ENCODE peak calls at places on chromosomes 6 and 20, in five cellular contexts. X is cardiac muscle cell, A is brain microvascular endothelial cell, S is small intestine, N is MG63. I is an unnamed sample.

GRCh38 chr6:132218063-132218696 is 183.1 kb downstream of the MOXD1 start:
- DNase-seq in X (peak; percentile 60), A (peak; percentile 45), S (peak; percentile 8), N (no peak), I (peak; percentile 47)

GRCh38 chr20:58340853-58341252 is 31.3 kb downstream of the RAB22A start:
- DNase-seq in X (no peak), A (peak; percentile 23), S (no peak), N (peak; percentile 22), I (no peak)

GRCh38 chr20:54221996-54222890 is 14.4 kb downstream of the PFDN4 start:
- DNase-seq in X (no peak), A (no peak), S (no peak), N (no peak), I (no peak)

GRCh38 chr20:35568645-35569044 is 26.8 kb downstream of the ERGIC3 start:
- DNase-seq in X (no peak), A (no peak), S (peak; percentile 45), N (no peak), I (no peak)

GRCh38 chr20:15236812-15237211 is 899.4 kb upstream of the FLRT3 start:
- DNase-seq in X (peak; percentile 39), A (peak; percentile 67), S (peak; percentile 40), N (peak; percentile 1), I (peak; percentile 73)

GRCh38 chr20:44678247-44678646 is 26.7 kb upstream of the ADA start:
- DNase-seq in X (no peak), A (no peak), S (no peak), N (no peak), I (no peak)

GRCh38 chr6:13709698-13710551 is 1.7 kb downstream of the RANBP9 start:
- DNase-seq in X (peak; percentile 49), A (peak; percentile 40), S (no peak), N (peak; percentile 24), I (peak; percentile 22)

GRCh38 chr20:8421981-8422380 is 289.9 kb downstream of the PLCB1 start:
- DNase-seq in X (peak; percentile 42), A (no peak), S (no peak), N (no peak), I (peak; percentile 84)

GRCh38 chr20:61627791-61628415 is 375.8 kb downstream of the CDH4 start:
- DNase-seq in X (no peak), A (no peak), S (no peak), N (no peak), I (no peak)

GRCh38 chr6:152001408-152001807 is 193.9 kb downstream of the ESR1 start:
- DNase-seq in X (no peak), A (no peak), S (no peak), N (no peak), I (no peak)

GRCh38 chr20:57282691-57283361 is 16.4 kb upstream of the BMP7 start:
- DNase-seq in X (no peak), A (no peak), S (no peak), N (no peak), I (peak; percentile 77)

GRCh38 chr20:24491043-24491756 is 21.8 kb downstream of the SYNDIG1 start:
- DNase-seq in X (no peak), A (no peak), S (no peak), N (no peak), I (no peak)

DNA sequence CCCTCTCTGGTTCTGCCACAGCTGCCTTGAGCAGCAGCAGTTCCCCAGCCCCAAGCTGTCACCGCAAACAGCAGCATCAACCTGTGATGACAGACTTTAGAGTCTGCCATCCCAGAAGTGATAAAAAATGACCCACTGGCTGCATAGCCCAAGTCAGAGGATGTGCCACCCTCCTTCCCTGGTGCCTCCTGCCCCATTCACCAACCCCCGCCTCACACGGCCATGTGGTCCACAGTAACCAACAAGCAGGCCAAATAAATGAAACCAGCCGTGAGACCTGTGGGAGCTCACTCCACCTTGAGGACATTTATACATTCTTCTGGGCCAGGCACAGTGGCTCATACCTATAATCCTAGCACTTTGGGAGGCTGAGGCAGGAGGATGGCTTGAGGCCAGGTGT is 98.2 kb downstream of the PRND start:
- DNase-seq in X (no peak), A (no peak), S (no peak), N (no peak), I (no peak)
- H3K27me3 ChIP-seq in X (peaks cover 32% of the 10 kb centered on the region), A (peaks cover 13% of the 10 kb centered on the region), S (no peaks in the 10 kb centered on the region), N (no peaks in the 10 kb centered on the region), I (peaks cover 12% of the 10 kb centered on the region)

GRCh38 chr6:1387632-1388031 is 1.7 kb upstream of the FOXF2 start:
- DNase-seq in X (no peak), A (no peak), S (no peak), N (no peak), I (peak; percentile 39)
- H3K27me3 ChIP-seq in X (peaks cover 100% of the 10 kb centered on the region), A (peaks cover 80% of the 10 kb centered on the region), S (peaks cover 51% of the 10 kb centered on the region), N (no peaks in the 10 kb centered on the region), I (no peaks in the 10 kb centered on the region)

GRCh38 chr6:64383277-64383676 is 747.7 kb downstream of the PHF3 start:
- DNase-seq in X (no peak), A (no peak), S (no peak), N (no peak), I (no peak)
- H3K27me3 ChIP-seq in X (no peaks in the 10 kb centered on the region), A (no peaks in the 10 kb centered on the region), S (no peaks in the 10 kb centered on the region), N (no peaks in the 10 kb centered on the region), I (no peaks in the 10 kb centered on the region)

DNA sequence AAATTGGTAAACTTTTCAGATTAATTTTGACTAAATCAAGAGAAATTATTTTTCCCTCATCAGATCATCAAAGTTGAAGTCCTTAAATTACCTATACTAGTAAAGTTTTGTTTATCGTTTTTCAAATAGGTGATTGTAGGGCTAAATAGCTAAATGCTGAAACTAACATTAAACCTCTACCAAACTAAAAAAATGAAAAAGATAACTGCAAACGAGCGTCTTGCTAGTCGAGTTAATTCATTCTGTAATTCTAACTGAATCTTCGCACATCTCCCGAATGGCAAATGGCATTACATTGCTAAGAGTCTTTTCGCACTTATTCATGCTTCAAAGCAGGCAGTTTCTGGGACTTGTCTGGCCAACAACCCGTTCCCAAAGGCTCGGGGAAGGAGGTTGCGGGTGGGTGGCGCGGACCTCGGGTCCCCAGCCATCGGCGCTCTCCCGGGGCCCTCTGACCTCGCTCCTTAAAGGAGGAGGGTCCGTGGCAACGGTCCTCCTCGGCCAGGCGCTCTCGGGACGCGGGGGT is 43.8 kb downstream of the POPDC3 start:
- DNase-seq in X (peak; percentile 35), A (peak; percentile 2), S (no peak), N (no peak), I (peak; percentile 54)
- H3K27me3 ChIP-seq in X (no peaks in the 10 kb centered on the region), A (no peaks in the 10 kb centered on the region), S (no peaks in the 10 kb centered on the region), N (peaks cover 7% of the 10 kb centered on the region), I (no peaks in the 10 kb centered on the region)

DNA sequence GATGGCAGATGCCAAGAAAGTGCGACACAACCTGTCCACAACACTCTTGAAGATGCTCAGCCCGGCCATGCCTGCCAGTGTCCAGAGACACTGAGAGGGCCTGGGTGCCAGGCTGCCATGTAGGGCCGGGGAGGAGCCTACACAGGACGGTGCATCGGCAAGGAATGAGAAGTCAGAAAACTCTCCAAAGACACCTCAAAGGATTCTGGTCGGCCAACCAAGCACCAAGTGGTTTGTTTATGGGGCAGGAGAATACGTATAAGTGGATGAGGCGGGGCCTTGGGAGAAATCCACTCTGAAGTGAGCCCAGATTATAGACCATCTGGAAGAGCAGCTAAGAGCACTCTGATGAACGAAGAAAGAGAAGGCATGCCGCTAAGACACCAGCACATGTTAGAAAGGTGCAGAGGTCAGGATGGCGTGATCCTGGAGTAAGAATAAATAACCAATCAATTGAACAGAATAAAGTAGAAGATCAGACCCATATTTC is 120.7 kb upstream of the FOXQ1 start:
- DNase-seq in X (no peak), A (no peak), S (no peak), N (no peak), I (no peak)
- H3K27me3 ChIP-seq in X (no peaks in the 10 kb centered on the region), A (no peaks in the 10 kb centered on the region), S (no peaks in the 10 kb centered on the region), N (no peaks in the 10 kb centered on the region), I (no peaks in the 10 kb centered on the region)

GRCh38 chr6:106886444-106886843 is 88.1 kb downstream of the CD24 start:
- DNase-seq in X (no peak), A (no peak), S (no peak), N (no peak), I (no peak)

GRCh38 chr6:106892186-106892585 is 82.3 kb downstream of the CD24 start:
- DNase-seq in X (no peak), A (no peak), S (no peak), N (no peak), I (no peak)

GRCh38 chr6:106889692-106890091 is 84.8 kb downstream of the CD24 start:
- DNase-seq in X (no peak), A (no peak), S (no peak), N (no peak), I (no peak)

GRCh38 chr6:106886922-106887797 is 87.4 kb downstream of the CD24 start:
- DNase-seq in X (no peak), A (no peak), S (no peak), N (no peak), I (no peak)

GRCh38 chr6:106890447-106890846 is 84.1 kb downstream of the CD24 start:
- DNase-seq in X (no peak), A (no peak), S (no peak), N (no peak), I (no peak)
- H3K27me3 ChIP-seq in X (no peaks in the 10 kb centered on the region), A (no peaks in the 10 kb centered on the region), S (no peaks in the 10 kb centered on the region), N (no peaks in the 10 kb centered on the region), I (peaks cover 2% of the 10 kb centered on the region)